ENCODE peak calls at places on chromosomes 5 and 9, in six cellular contexts. J is cardiac septum, U is HS-27A, X is T-helper 1 cell, N is testis, L is iPS DF 19.7. Q is an unnamed sample.

GRCh38 chr5:168056499-168057182 is 234.8 kb upstream of the WWC1 start:
- DNase-seq in N (no peak), L (no peak), U (no peak), J (no peak), X (no peak), Q (no peak)

GRCh38 chr5:129656952-129657351 is 90.9 kb upstream of the MINAR2 start:
- DNase-seq in U (no peak), L (no peak), X (no peak), N (no peak), J (no peak), Q (no peak)

GRCh38 chr5:137320056-137321045 is 178.8 kb downstream of the SPOCK1 start:
- DNase-seq in J (no peak), X (peak), U (no peak), N (peak), L (no peak), Q (peak)

GRCh38 chr5:57117601-57118000 is 56.3 kb upstream of the GPBP1 start:
- DNase-seq in X (peak), J (no peak), L (no peak), N (no peak), U (no peak), Q (no peak)

GRCh38 chr5:127012933-127013332 is 17.4 kb downstream of the MARCHF3 start:
- DNase-seq in X (no peak), N (no peak), L (no peak), U (no peak), J (no peak), Q (no peak)

GRCh38 chr5:136749016-136749415 is 383.7 kb upstream of the TRPC7 start:
- DNase-seq in N (no peak), U (no peak), X (no peak), L (no peak), J (no peak), Q (no peak)

GRCh38 chr9:129333613-129333960 is 155.5 kb upstream of the IER5L start:
- DNase-seq in U (no peak), L (no peak), N (no peak), X (no peak), J (no peak), Q (no peak)

GRCh38 chr5:9188131-9188530 is 357.7 kb downstream of the SEMA5A start:
- DNase-seq in U (no peak), N (no peak), X (peak), J (no peak), L (no peak), Q (no peak)

GRCh38 chr9:84670106-84670800 is 724 bp downstream of the NTRK2 start:
- DNase-seq in N (peak), J (no peak), X (no peak), U (no peak), L (no peak), Q (no peak)

GRCh38 chr5:1910861-1911772 is 28.4 kb upstream of the IRX4 start:
- DNase-seq in N (no peak), L (no peak), X (no peak), U (no peak), J (peak), Q (no peak)

GRCh38 chr5:80487829-80488708 is at the start of gene FAM151B:
- DNase-seq in L (peak), X (peak), U (peak), J (peak), N (peak), Q (peak)

GRCh38 chr9:120715331-120715924 is 1.2 kb upstream of the MEGF9 start:
- DNase-seq in N (peak), J (no peak), L (no peak), U (no peak), X (no peak), Q (no peak)

GRCh38 chr5:83323557-83323956 is 148.0 kb upstream of the VCAN start:
- DNase-seq in N (no peak), X (no peak), J (no peak), L (no peak), U (no peak), Q (no peak)

GRCh38 chr9:76294301-76294700 is 99.9 kb downstream of the RFK start:
- DNase-seq in X (no peak), J (no peak), N (no peak), U (no peak), L (no peak), Q (no peak)

GRCh38 chr5:135106610-135107009 is 72.6 kb upstream of the PITX1 start:
- DNase-seq in X (no peak), J (peak), U (no peak), L (no peak), N (no peak), Q (no peak)

GRCh38 chr5:16383544-16384057 is 82.0 kb downstream of the ZNF622 start:
- DNase-seq in U (no peak), N (no peak), X (no peak), J (no peak), L (no peak), Q (no peak)

GRCh38 chr5:71954329-71954728 is 152.9 kb upstream of the MAP1B start:
- DNase-seq in J (no peak), U (no peak), L (no peak), N (no peak), X (no peak), Q (no peak)

GRCh38 chr5:137843676-137844284 is 23.9 kb upstream of the MYOT start:
- DNase-seq in X (no peak), U (no peak), J (no peak), L (no peak), N (no peak), Q (no peak)

GRCh38 chr5:176446884-176447537 is 1.2 kb upstream of the FAF2 start:
- DNase-seq in J (no peak), L (no peak), X (peak), U (no peak), N (peak), Q (no peak)

GRCh38 chr9:95772320-95773060 is 103.0 kb upstream of the ERCC6L2 start:
- DNase-seq in X (no peak), N (peak), U (no peak), J (no peak), L (no peak), Q (no peak)

GRCh38 chr5:62585751-62586150 is 7.1 kb downstream of the LRRC70 start:
- DNase-seq in L (no peak), U (no peak), J (no peak), X (no peak), N (no peak), Q (no peak)

GRCh38 chr9:27447036-27447700 is 76.9 kb upstream of the IFNK start:
- DNase-seq in L (no peak), N (no peak), J (no peak), X (no peak), U (no peak), Q (no peak)

GRCh38 chr5:124697912-124698690 is 48.3 kb downstream of the ZNF608 start:
- DNase-seq in X (no peak), U (no peak), J (no peak), L (no peak), N (peak), Q (no peak)

GRCh38 chr9:86783884-86784283 is 163.4 kb downstream of the GAS1 start:
- DNase-seq in X (no peak), N (no peak), U (no peak), L (no peak), J (no peak), Q (no peak)

GRCh38 chr5:10288600-10289213 is 19.0 kb downstream of the CMBL start:
- DNase-seq in N (no peak), J (peak), L (no peak), X (peak), U (no peak), Q (peak)

GRCh38 chr5:43658499-43658898 is 55.5 kb downstream of the NNT start:
- DNase-seq in L (no peak), U (no peak), N (no peak), X (no peak), J (no peak), Q (no peak)

GRCh38 chr5:174402224-174402812 is 322.1 kb upstream of the MSX2 start:
- DNase-seq in J (no peak), X (no peak), N (no peak), U (no peak), L (no peak), Q (no peak)

GRCh38 chr9:122107291-122107805 is 14.2 kb upstream of the TTLL11 start:
- DNase-seq in U (no peak), J (no peak), L (no peak), N (no peak), X (no peak), Q (no peak)

GRCh38 chr9:20636883-20637440 is 14.7 kb upstream of the MLLT3 start:
- DNase-seq in N (no peak), L (no peak), U (no peak), X (no peak), J (no peak), Q (no peak)

GRCh38 chr9:90457386-90458080 is 185.1 kb downstream of the DIRAS2 start:
- DNase-seq in U (no peak), J (no peak), N (no peak), X (no peak), L (no peak), Q (no peak)

GRCh38 chr5:173472164-173472563 is 143.9 kb upstream of the STC2 start:
- DNase-seq in U (peak), L (no peak), N (peak), J (no peak), X (no peak), Q (peak)

GRCh38 chr5:67257063-67257462 is 60.5 kb upstream of the CD180 start:
- DNase-seq in L (no peak), J (no peak), U (no peak), N (no peak), X (no peak), Q (no peak)

GRCh38 chr5:26193626-26194025 is 844.8 kb downstream of the CDH9 start:
- DNase-seq in X (no peak), L (no peak), J (no peak), U (no peak), N (no peak), Q (no peak)

GRCh38 chr9:129052592-129052991 is 16.2 kb downstream of the MIGA2 start:
- DNase-seq in U (no peak), L (no peak), X (no peak), J (peak), N (peak), Q (peak)

GRCh38 chr9:95836072-95836471 is 39.4 kb upstream of the ERCC6L2 start:
- DNase-seq in U (no peak), L (no peak), X (no peak), N (no peak), J (no peak), Q (no peak)

GRCh38 chr9:8877753-8878494 is 1078.3 kb upstream of the DMAC1 start:
- DNase-seq in N (no peak), J (no peak), X (no peak), U (no peak), L (no peak), Q (no peak)

GRCh38 chr9:2276296-2276695 is 261.1 kb downstream of the SMARCA2 start:
- DNase-seq in L (no peak), J (no peak), N (no peak), X (no peak), U (no peak), Q (no peak)

GRCh38 chr9:134618823-134619454 is 22.7 kb upstream of the COL5A1 start:
- DNase-seq in X (no peak), J (no peak), L (no peak), N (peak), U (no peak), Q (no peak)

Q was measured in stomach.